ENCODE peak calls at places on chromosomes 2 and 18, in seven cellular contexts. B is CD4-positive, alpha-beta T cell; U is psoas muscle; X is left ventricle myocardium inferior; Q is BJ; V is transverse colon; R is PC-9. O is an unnamed sample. For H3K27me3, the result is how much of the 10 kb centered on the place peaks cover.

GRCh38 chr18:45268583-45268982 is 346.7 kb upstream of the SLC14A2 start:
- DNase-seq in X (no peak), V (no peak), Q (no peak), R (no peak), U (no peak), B (no peak), O (no peak)

GRCh38 chr2:191977754-191978153 is 130.9 kb upstream of the CAVIN2 start:
- DNase-seq in V (no peak), R (no peak), X (no peak), U (no peak), Q (peak), B (no peak), O (no peak)

GRCh38 chr2:10225291-10226031 is 77.2 kb upstream of the HPCAL1 start:
- DNase-seq in Q (no peak), X (no peak), U (peak), B (no peak), R (no peak), V (no peak), O (no peak)

GRCh38 chr2:85248741-85249524 is 78.9 kb downstream of the TGOLN2 start:
- DNase-seq in U (peak), Q (peak), V (peak), B (no peak), X (peak), R (peak), O (peak)

GRCh38 chr18:75124967-75125358 is 84.0 kb downstream of the PTGR3 start:
- DNase-seq in Q (no peak), B (no peak), R (no peak), V (no peak), X (no peak), U (no peak), O (no peak)

GRCh38 chr2:107785756-107786155 is 40.9 kb upstream of the RGPD4 start:
- DNase-seq in X (no peak), Q (no peak), R (no peak), U (no peak), V (no peak), B (no peak), O (no peak)

GRCh38 chr2:177518754-177519153 is 126.2 kb downstream of the AGPS start:
- DNase-seq in V (no peak), B (no peak), Q (no peak), U (no peak), X (no peak), R (no peak), O (no peak)

GRCh38 chr2:134138115-134138514 is 115.8 kb upstream of the MGAT5 start:
- DNase-seq in U (no peak), Q (no peak), X (no peak), V (no peak), R (no peak), B (no peak), O (no peak)

GRCh38 chr2:173964565-173965371 is 405 bp downstream of the SP3 start:
- DNase-seq in B (peak), U (peak), R (peak), X (peak), Q (no peak), V (peak), O (no peak)

GRCh38 chr18:36757081-36757480 is 71.7 kb downstream of the TPGS2 start:
- DNase-seq in R (no peak), Q (no peak), U (no peak), B (no peak), X (no peak), V (no peak), O (peak)

GRCh38 chr2:215654177-215654850 is 218.4 kb upstream of the FN1 start:
- DNase-seq in V (no peak), B (no peak), R (no peak), Q (peak), U (no peak), X (no peak), O (no peak)

GRCh38 chr2:74535440-74535965 is 5.8 kb downstream of the HTRA2 start:
- DNase-seq in Q (no peak), U (no peak), V (no peak), X (no peak), R (no peak), B (no peak), O (no peak)

GRCh38 chr2:182506606-182507005 is 79.8 kb upstream of the PDE1A start:
- DNase-seq in U (no peak), Q (no peak), R (no peak), B (no peak), V (no peak), X (no peak), O (peak)

GRCh38 chr2:79721966-79722365 is 209.1 kb downstream of the CTNNA2 start:
- DNase-seq in V (no peak), B (no peak), R (no peak), Q (no peak), U (no peak), X (no peak), O (no peak)

GRCh38 chr2:113962692-113963480 is 73.0 kb downstream of the ACTR3 start:
- DNase-seq in V (no peak), Q (no peak), U (no peak), B (no peak), R (peak), X (no peak), O (peak)

GRCh38 chr2:524442-524841 is 152.8 kb downstream of the TMEM18 start:
- DNase-seq in R (peak), V (no peak), U (no peak), X (no peak), B (no peak), Q (no peak), O (peak)

GRCh38 chr2:215059724-215060123 is 78.7 kb downstream of the ABCA12 start:
- DNase-seq in X (no peak), R (no peak), V (no peak), B (no peak), U (no peak), Q (no peak), O (no peak)

GRCh38 chr2:46383784-46384456 is 86.7 kb downstream of the EPAS1 start:
- DNase-seq in V (no peak), X (no peak), U (no peak), B (no peak), Q (no peak), R (no peak), O (no peak)

GRCh38 chr2:27370816-27371620 is 602 bp downstream of the SNX17 start:
- DNase-seq in R (peak), V (peak), Q (no peak), B (no peak), U (peak), X (peak), O (peak)

GRCh38 chr2:2739231-2739795 is 408.2 kb upstream of the MYT1L start:
- DNase-seq in Q (no peak), B (no peak), V (no peak), R (no peak), U (no peak), X (no peak), O (peak)

GRCh38 chr2:54568876-54569298 is 112.8 kb downstream of the SPTBN1 start:
- DNase-seq in R (no peak), X (no peak), U (no peak), V (peak), Q (no peak), B (no peak), O (no peak)

GRCh38 chr2:161004379-161004778 is 155.8 kb upstream of the TANK start:
- DNase-seq in R (no peak), U (no peak), Q (no peak), V (no peak), B (no peak), X (no peak), O (no peak)
- TF ChIP-seq CTCF in R (peak), U (peak), Q (peak), V (peak), B (no peak), X (peak), O (peak)

DNA sequence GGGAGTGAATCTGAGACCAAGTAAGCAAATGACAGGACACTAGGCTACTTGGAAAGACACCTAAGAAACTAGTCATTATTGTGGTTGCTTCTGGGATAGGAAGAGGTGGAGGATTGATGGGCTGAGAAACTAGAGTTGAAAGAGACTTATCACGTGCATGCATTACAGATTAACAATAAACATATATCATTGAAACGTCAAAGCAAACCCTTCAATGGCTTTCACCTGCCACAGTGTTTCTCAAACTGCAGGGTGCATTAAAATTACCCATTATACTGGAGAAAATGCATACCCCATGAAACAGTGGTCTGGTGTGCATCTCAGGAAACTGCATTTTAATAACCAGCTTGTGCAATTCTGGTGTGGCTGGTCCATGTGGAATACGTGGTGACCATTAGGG is 318.8 kb downstream of the SMAD2 start:
- DNase-seq in B (no peak), V (no peak), Q (no peak), U (no peak), X (no peak), R (no peak), O (no peak)
- H3K27me3 ChIP-seq in B (under half), V (under half), Q (under half), U (under half), X (under half), R (under half), O (under half)

GRCh38 chr2:37061770-37062169 is 22.4 kb downstream of the HEATR5B start:
- DNase-seq in U (no peak), Q (no peak), B (no peak), R (no peak), X (no peak), V (no peak), O (no peak)

GRCh38 chr2:37061312-37061711 is 22.9 kb downstream of the HEATR5B start:
- DNase-seq in R (no peak), Q (no peak), B (no peak), U (no peak), X (no peak), V (no peak), O (no peak)

DNA sequence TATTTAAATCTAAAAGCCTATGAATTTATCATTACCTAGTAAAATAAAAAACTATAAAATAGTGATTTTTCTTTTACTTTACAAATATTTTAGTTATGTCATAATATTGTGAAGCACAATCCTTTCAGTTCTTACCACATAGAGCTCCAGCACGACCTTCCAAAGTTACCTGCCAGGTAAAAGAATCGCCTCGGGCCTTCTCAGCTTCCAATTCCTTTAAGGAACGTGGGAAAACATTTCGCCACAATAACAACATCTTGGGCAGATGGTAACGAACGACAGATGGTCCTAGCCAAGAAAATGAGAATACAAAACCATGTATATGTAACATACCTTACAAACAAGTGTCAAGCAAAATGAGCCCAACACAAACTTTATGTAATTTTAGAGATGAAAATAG is 23.7 kb downstream of the HEATR5B start:
- DNase-seq in R (no peak), V (no peak), B (no peak), U (no peak), Q (no peak), X (no peak), O (no peak)
- TF ChIP-seq CTCF in R (no peak), V (no peak), B (no peak), U (no peak), Q (no peak), X (no peak), O (no peak)

GRCh38 chr2:88261725-88262124 is 91.6 kb downstream of the THNSL2 start:
- DNase-seq in U (no peak), R (no peak), Q (no peak), B (no peak), X (no peak), V (no peak), O (no peak)
- H3K27me3 ChIP-seq in U (under half), R (half or more), Q (under half), B (under half), X (under half), V (under half), O (under half)

GRCh38 chr2:219684721-219685689 is 57.6 kb downstream of the SLC4A3 start:
- DNase-seq in U (peak), V (peak), R (peak), X (peak), B (peak), Q (no peak), O (peak)
- TF ChIP-seq CTCF in U (no peak), V (no peak), R (no peak), X (no peak), B (no peak), Q (no peak), O (peak)

DNA sequence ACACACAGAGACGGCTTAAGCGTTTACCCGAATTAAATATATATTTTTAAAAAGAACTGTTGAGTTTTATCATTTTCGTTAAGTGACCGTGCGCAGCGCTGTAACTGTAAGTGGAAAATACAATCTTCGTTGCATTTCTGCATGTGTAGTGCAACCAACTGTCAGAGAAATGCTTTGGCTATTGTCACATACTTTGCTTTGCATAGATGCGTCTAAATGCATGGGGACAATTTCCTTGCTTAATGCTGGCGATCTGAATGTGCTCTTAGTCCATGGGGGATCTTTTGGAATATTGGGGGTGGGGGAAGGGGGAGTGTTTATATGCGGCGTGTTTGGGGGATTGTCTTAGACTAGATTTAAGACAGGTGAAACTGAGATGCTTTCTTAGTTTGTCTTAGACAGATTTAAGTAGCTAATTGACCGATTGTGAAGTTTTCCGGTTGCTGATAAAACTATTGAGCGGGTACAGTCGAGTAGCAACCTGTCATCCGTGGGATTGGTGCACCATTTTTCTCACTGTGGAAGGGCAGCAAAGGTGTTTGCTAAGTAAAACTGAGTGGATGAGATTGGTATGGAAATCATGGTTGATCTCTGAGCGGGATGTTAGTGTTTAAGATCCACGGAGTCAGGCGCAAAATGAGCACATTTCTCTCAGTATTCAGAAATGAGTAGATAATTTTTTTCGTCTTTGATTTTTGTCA is 467 bp downstream of the VSNL1 start:
- DNase-seq in U (no peak), X (no peak), R (no peak), Q (no peak), B (no peak), V (no peak), O (peak)
- H3K27me3 ChIP-seq in U (under half), X (half or more), R (under half), Q (under half), B (half or more), V (half or more), O (under half)

GRCh38 chr2:197034292-197034691 is 107.8 kb upstream of the PGAP1 start:
- DNase-seq in X (no peak), B (no peak), Q (no peak), V (no peak), U (no peak), R (no peak), O (no peak)

GRCh38 chr2:197034969-197035368 is 108.5 kb upstream of the PGAP1 start:
- DNase-seq in Q (no peak), U (no peak), X (no peak), B (no peak), R (no peak), V (no peak), O (no peak)

GRCh38 chr2:197033222-197033621 is 106.7 kb upstream of the PGAP1 start:
- DNase-seq in U (no peak), B (no peak), X (no peak), R (no peak), V (no peak), Q (no peak), O (no peak)

GRCh38 chr2:197042613-197043248 is 116.2 kb upstream of the PGAP1 start:
- DNase-seq in B (no peak), U (no peak), V (no peak), R (no peak), Q (no peak), X (no peak), O (no peak)

DNA sequence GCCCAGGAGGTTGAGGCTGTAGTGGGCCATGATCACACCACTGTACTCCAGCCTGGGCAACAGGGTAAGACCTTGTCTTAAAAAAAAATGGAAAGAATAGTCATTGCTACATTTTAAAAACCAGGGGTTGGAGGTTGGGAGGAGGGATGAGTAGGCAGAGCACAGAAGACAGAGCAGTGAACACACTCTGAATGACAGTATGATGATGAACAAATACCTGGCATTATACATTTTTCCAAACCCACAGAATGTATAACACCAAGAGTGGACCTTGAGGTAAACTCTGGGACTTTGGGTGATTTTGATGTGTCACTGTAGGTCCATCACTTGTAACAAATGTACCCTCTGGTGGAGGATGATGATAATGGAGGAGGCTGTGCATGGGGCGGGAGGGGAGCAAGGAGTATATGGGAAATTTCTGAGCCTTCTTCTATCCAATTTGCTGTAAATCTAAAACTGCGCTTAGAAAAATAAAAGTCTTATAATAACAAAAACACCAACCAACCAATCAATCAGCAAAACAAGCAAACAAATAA is 111.4 kb upstream of the PGAP1 start:
- DNase-seq in R (no peak), B (no peak), Q (no peak), X (no peak), U (no peak), V (no peak), O (peak)
- TF ChIP-seq CTCF in R (no peak), B (no peak), Q (no peak), X (no peak), U (no peak), V (no peak), O (peak)

DNA sequence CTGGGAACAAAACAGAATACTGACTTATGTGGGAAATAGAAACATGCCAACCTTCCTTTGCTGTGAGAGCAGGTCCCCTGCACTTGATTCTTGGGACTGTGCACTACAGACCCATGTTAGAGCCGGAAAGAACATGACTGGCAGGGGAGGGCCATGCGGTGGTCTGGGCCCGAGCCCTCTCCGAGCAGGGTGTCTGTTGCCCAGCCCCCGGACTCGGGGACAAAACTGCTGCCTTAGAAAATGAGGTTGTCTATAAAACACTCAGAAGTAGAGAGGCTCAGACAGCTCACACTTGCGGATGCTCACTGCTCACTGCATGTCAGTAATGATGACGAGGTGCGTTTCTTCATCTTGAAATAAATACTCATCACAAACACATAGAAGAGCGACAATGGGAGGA is 270.7 kb upstream of the HDAC4 start:
- DNase-seq in V (no peak), R (no peak), Q (no peak), X (no peak), U (no peak), B (no peak), O (no peak)
- H3K27me3 ChIP-seq in V (under half), R (half or more), Q (under half), X (under half), U (under half), B (under half), O (under half)

O was measured in foreskin keratinocyte.